ENCODE peak calls at places on chromosome 9, in eight cellular contexts. H is type B pancreatic cell; Y is activated naive CD4-positive, alpha-beta T cell; J is left ventricle myocardium inferior; M is choroid plexus epithelial cell; T is amniotic epithelial cell; V is A549; Z is NCI-H1105. L is an unnamed sample.

GRCh38 chr9:131181091-131181681 is 55.8 kb downstream of the NUP214 start:
- DNase-seq in H (no peak), Y (no peak), J (no peak), M (no peak), T (no peak), V (no peak), Z (no peak), L (no peak)

GRCh38 chr9:34502471-34503335 is 20.1 kb downstream of the ENHO start:
- DNase-seq in H (no peak), Y (no peak), J (no peak), M (no peak), T (no peak), V (no peak), Z (no peak), L (no peak)

GRCh38 chr9:22173959-22174358 is 164.9 kb upstream of the CDKN2B start:
- DNase-seq in H (no peak), Y (no peak), J (no peak), M (no peak), T (no peak), V (no peak), Z (no peak), L (no peak)

GRCh38 chr9:14205463-14205862 is 108.5 kb downstream of the NFIB start:
- DNase-seq in H (no peak), Y (no peak), J (no peak), M (peak; percentile 92), T (peak; percentile 95), V (peak; percentile 48), Z (no peak), L (no peak)

GRCh38 chr9:115022760-115023434 is 92.5 kb upstream of the TNFSF8 start:
- DNase-seq in H (no peak), Y (no peak), J (no peak), M (peak; percentile 62), T (peak; percentile 92), V (no peak), Z (no peak), L (no peak)

GRCh38 chr9:113650207-113651131 is 186.9 kb downstream of the RGS3 start:
- DNase-seq in H (no peak), Y (no peak), J (no peak), M (peak; percentile 74), T (peak; percentile 31), V (peak; percentile 78), Z (no peak), L (no peak)

GRCh38 chr9:93826209-93826608 is 128.9 kb downstream of the BARX1 start:
- DNase-seq in H (peak; percentile 66), Y (peak; percentile 17), J (no peak), M (no peak), T (no peak), V (peak; percentile 31), Z (no peak), L (no peak)

GRCh38 chr9:126608551-126608950 is 5.2 kb upstream of the LMX1B start:
- DNase-seq in H (no peak), Y (no peak), J (no peak), M (no peak), T (no peak), V (no peak), Z (no peak), L (no peak)

GRCh38 chr9:124411514-124412227 is 3.6 kb downstream of the PSMB7 start:
- DNase-seq in H (no peak), Y (no peak), J (no peak), M (peak; percentile 92), T (peak; percentile 86), V (no peak), Z (no peak), L (no peak)

GRCh38 chr9:124320062-124320973 is 62.6 kb downstream of the NEK6 start:
- DNase-seq in H (no peak), Y (no peak), J (peak; percentile 63), M (peak; percentile 71), T (peak; percentile 39), V (peak; percentile 64), Z (peak; percentile 64), L (peak; percentile 69)

GRCh38 chr9:100573655-100574260 is 4.1 kb upstream of the CAVIN4 start:
- DNase-seq in H (no peak), Y (no peak), J (no peak), M (no peak), T (no peak), V (no peak), Z (no peak), L (no peak)

GRCh38 chr9:126965541-126966428 is 51.2 kb downstream of the RALGPS1 start:
- DNase-seq in H (no peak), Y (no peak), J (peak; percentile 47), M (peak; percentile 78), T (peak; percentile 47), V (peak; percentile 67), Z (peak; percentile 4), L (no peak)

GRCh38 chr9:107286057-107286456 is 3.0 kb downstream of the RAD23B start:
- DNase-seq in H (no peak), Y (no peak), J (no peak), M (peak; percentile 53), T (peak; percentile 66), V (peak; percentile 34), Z (no peak), L (no peak)

GRCh38 chr9:123360161-123361085 is 4.4 kb downstream of the CRB2 start:
- DNase-seq in H (peak; percentile 93), Y (no peak), J (no peak), M (no peak), T (peak; percentile 90), V (peak; percentile 56), Z (no peak), L (peak; percentile 44)

GRCh38 chr9:99076483-99077171 is 28.3 kb upstream of the TGFBR1 start:
- DNase-seq in H (no peak), Y (no peak), J (no peak), M (no peak), T (no peak), V (no peak), Z (no peak), L (no peak)

GRCh38 chr9:128927731-128928411 is 7.1 kb downstream of the PHYHD1 start:
- DNase-seq in H (no peak), Y (no peak), J (peak; percentile 51), M (peak; percentile 58), T (no peak), V (peak; percentile 70), Z (peak; percentile 22), L (no peak)

GRCh38 chr9:118640836-118641557 is 728.2 kb downstream of the BRINP1 start:
- DNase-seq in H (no peak), Y (no peak), J (no peak), M (peak; percentile 25), T (peak; percentile 80), V (peak; percentile 13), Z (no peak), L (no peak)

GRCh38 chr9:99624499-99625233 is 197.0 kb upstream of the NR4A3 start:
- DNase-seq in H (no peak), Y (no peak), J (no peak), M (no peak), T (no peak), V (no peak), Z (no peak), L (no peak)

GRCh38 chr9:97528529-97529230 is 27.2 kb downstream of the TMOD1 start:
- DNase-seq in H (no peak), Y (no peak), J (no peak), M (no peak), T (no peak), V (no peak), Z (no peak), L (no peak)

GRCh38 chr9:73981405-73981804 is 515.7 kb upstream of the RORB start:
- DNase-seq in H (no peak), Y (no peak), J (no peak), M (no peak), T (peak; percentile 9), V (no peak), Z (no peak), L (no peak)

GRCh38 chr9:120730661-120731514 is 16.6 kb upstream of the MEGF9 start:
- DNase-seq in H (no peak), Y (no peak), J (peak; percentile 50), M (peak; percentile 93), T (peak; percentile 81), V (no peak), Z (no peak), L (no peak)

GRCh38 chr9:98610196-98610595 is 98.5 kb downstream of the GABBR2 start:
- DNase-seq in H (no peak), Y (no peak), J (no peak), M (no peak), T (peak; percentile 33), V (no peak), Z (no peak), L (no peak)

GRCh38 chr9:115213777-115214428 is 95.9 kb upstream of the TNC start:
- DNase-seq in H (no peak), Y (no peak), J (no peak), M (peak; percentile 95), T (peak; percentile 96), V (peak; percentile 61), Z (no peak), L (no peak)

GRCh38 chr9:122807271-122807900 is 7.5 kb downstream of the OR1K1 start:
- DNase-seq in H (no peak), Y (no peak), J (no peak), M (no peak), T (no peak), V (no peak), Z (no peak), L (no peak)

GRCh38 chr9:72946318-72946717 is 6.5 kb downstream of the ALDH1A1 start:
- DNase-seq in H (no peak), Y (no peak), J (no peak), M (no peak), T (no peak), V (peak; percentile 32), Z (no peak), L (no peak)